ENCODE peak calls at places on chromosomes 2 and 18, in five cellular contexts. Z is H1, F is SK-N-SH, O is K562, X is HepG2. C is an unnamed sample.

GRCh38 chr18:25805939-25806338 is 284.5 kb downstream of the SS18 start:
- DNase-seq in Z (no peak), F (no peak), O (no peak), X (no peak), C (no peak)

GRCh38 chr2:63827749-63828148 is 13.9 kb upstream of the UGP2 start:
- DNase-seq in Z (no peak), F (no peak), O (peak), X (peak), C (no peak)

GRCh38 chr2:158512323-158512722 is 55.6 kb downstream of the PKP4 start:
- DNase-seq in Z (no peak), F (no peak), O (no peak), X (no peak), C (no peak)

GRCh38 chr2:16025211-16025875 is 85.0 kb downstream of the MYCN start:
- DNase-seq in Z (no peak), F (no peak), O (no peak), X (no peak), C (no peak)

GRCh38 chr2:177467646-177468045 is 75.1 kb downstream of the AGPS start:
- DNase-seq in Z (no peak), F (no peak), O (no peak), X (no peak), C (no peak)

GRCh38 chr18:58562146-58562998 is 66.5 kb downstream of the ALPK2 start:
- DNase-seq in Z (no peak), F (no peak), O (no peak), X (no peak), C (no peak)

GRCh38 chr2:238287702-238288649 is at the start of gene PER2:
- DNase-seq in Z (no peak), F (peak), O (peak), X (peak), C (no peak)

GRCh38 chr2:64454316-64455030 is 511 bp downstream of the LGALSL start:
- DNase-seq in Z (no peak), F (peak), O (peak), X (no peak), C (no peak)

GRCh38 chr2:234708717-234709116 is 211.8 kb upstream of the ARL4C start:
- DNase-seq in Z (no peak), F (no peak), O (no peak), X (peak), C (no peak)

GRCh38 chr2:108944601-108945241 is 44.3 kb downstream of the EDAR start:
- DNase-seq in Z (no peak), F (no peak), O (peak), X (peak), C (no peak)

GRCh38 chr2:214542866-214543265 is 132.0 kb downstream of the VWC2L start:
- DNase-seq in Z (no peak), F (no peak), O (no peak), X (no peak), C (no peak)

GRCh38 chr2:106561356-106561755 is 74.2 kb downstream of the CD8B2 start:
- DNase-seq in Z (no peak), F (no peak), O (no peak), X (no peak), C (no peak)

GRCh38 chr2:16508061-16508851 is 157.4 kb downstream of the CYRIA start:
- DNase-seq in Z (peak), F (peak), O (peak), X (peak), C (no peak)

GRCh38 chr2:217929757-217930707 is 72.8 kb downstream of the TNS1 start:
- DNase-seq in Z (no peak), F (no peak), O (no peak), X (peak), C (no peak)

GRCh38 chr2:196293751-196294486 is 122.5 kb upstream of the STK17B start:
- DNase-seq in Z (no peak), F (no peak), O (no peak), X (no peak), C (no peak)

DNA sequence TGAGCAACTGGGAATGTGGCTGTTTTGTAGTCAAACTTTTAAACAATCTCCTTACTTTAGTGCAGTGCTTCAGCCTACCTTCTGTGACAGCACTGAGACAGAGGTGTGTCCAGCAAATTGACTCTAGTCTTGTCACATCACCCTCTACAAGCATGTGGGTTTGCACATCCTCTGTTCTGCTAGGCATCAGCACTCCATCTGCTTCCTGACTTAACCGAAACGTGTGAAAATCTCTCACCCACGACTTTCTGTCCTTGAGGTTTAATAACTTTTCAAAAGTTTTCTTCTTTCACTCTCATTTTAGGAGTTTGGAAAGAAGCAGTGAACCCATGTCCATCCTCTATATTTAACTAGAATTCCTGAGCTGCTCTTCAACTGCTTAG is 42.6 kb downstream of the TTR start:
- DNase-seq in Z (no peak), F (no peak), O (no peak), X (no peak), C (peak)
- TF ChIP-seq USF2 in Z (no peak), F (no peak), O (no peak), X (no peak), C (no peak)

DNA sequence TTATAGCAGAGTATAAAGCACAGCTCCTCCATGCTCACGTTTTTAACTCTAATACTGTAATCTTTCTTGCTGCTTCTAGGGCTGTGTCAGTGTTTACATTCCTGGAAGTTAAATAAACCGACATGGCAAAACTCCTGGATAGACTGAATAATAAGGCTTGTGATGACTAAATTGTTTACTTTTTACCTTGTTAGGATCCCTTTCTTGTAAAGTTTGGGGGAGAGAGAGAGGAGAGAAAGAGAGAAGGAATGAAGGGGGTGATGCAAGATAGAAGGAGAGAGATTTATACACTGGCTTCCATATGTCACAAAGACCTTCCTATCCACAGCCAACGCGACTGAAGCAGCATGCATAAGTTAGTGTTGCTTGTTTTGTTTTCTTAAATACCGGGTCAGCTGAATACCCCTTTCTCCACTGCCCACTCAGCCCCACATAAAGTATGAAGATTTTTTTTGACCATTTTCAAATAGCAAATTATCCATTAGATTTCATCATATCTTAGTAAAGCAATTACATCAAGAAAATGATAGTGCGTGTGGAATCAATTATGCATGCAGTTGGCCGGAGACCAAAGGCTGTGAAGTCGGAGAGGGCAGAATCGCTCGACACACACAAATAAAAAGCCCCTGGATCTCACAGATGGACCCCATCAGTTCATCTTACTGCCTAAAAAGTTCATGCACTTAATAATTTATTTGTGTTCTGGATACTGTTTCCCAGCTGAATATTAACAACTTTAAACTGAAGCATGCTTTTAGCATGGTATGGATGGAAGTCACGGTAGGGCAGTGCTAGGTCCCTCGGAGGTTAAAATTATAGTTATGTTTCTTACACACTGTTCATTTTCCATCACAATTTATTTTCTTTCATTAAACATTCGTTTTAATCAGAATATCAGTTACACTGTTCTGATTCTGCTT is 20.1 kb downstream of the BCL11A start:
- DNase-seq in Z (no peak), F (peak), O (no peak), X (peak), C (no peak)
- TF ChIP-seq GABPA in Z (no peak), F (no peak), O (no peak), X (no peak), C (no peak)

GRCh38 chr2:111946294-111947114 is 48.1 kb downstream of the MERTK start:
- DNase-seq in Z (no peak), F (no peak), O (no peak), X (peak), C (no peak)
- TF ChIP-seq USF2 in Z (no peak), F (no peak), O (no peak), X (no peak), C (no peak)

GRCh38 chr2:30675758-30676157 is 131.5 kb downstream of the CAPN13 start:
- DNase-seq in Z (no peak), F (no peak), O (peak), X (no peak), C (no peak)
- TF ChIP-seq GABPA in Z (no peak), F (no peak), O (no peak), X (no peak), C (no peak)

GRCh38 chr2:159571540-159572260 is 44.6 kb downstream of the BAZ2B start:
- DNase-seq in Z (no peak), F (no peak), O (no peak), X (no peak), C (no peak)
- TF ChIP-seq USF2 in Z (no peak), F (no peak), O (no peak), X (no peak), C (no peak)

DNA sequence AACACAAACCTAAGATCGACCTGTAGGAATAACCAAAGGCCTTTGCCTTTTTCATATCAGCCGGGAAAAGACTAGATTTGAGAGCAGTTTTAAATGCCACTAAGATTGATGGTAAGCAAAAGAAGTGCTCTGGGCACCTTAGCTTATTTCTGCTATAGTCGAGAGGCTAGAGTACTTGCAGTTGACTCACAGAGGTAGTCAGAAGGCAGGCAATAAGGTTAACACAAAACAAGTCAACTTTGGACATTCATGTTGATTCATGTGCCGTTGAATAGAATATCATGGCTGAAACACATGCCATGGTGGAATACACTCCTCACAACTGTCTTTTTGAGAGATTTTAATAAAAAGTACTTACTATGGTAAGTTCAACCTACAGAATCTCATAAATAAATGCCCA is 507.6 kb downstream of the ZEB2 start:
- DNase-seq in Z (no peak), F (no peak), O (no peak), X (no peak), C (no peak)
- TF ChIP-seq GABPA in Z (no peak), F (no peak), O (no peak), X (no peak), C (no peak)

GRCh38 chr18:3675446-3675845 is 225.5 kb downstream of the TGIF1 start:
- DNase-seq in Z (no peak), F (no peak), O (no peak), X (peak), C (no peak)

GRCh38 chr18:3671181-3671580 is 221.2 kb downstream of the TGIF1 start:
- DNase-seq in Z (no peak), F (no peak), O (no peak), X (no peak), C (no peak)

GRCh38 chr18:3679254-3679653 is 229.3 kb downstream of the TGIF1 start:
- DNase-seq in Z (no peak), F (no peak), O (no peak), X (no peak), C (no peak)

GRCh38 chr18:3675994-3676393 is 226.0 kb downstream of the TGIF1 start:
- DNase-seq in Z (no peak), F (no peak), O (peak), X (no peak), C (no peak)
- TF ChIP-seq USF2 in Z (no peak), F (no peak), O (no peak), X (no peak), C (no peak)

GRCh38 chr18:66655407-66655806 is 51.5 kb upstream of the CDH19 start:
- DNase-seq in Z (no peak), F (no peak), O (no peak), X (no peak), C (no peak)
- TF ChIP-seq GABPA in Z (no peak), F (no peak), O (no peak), X (no peak), C (no peak)

GRCh38 chr2:129859141-129859540 is 120.3 kb upstream of the RAB6C start:
- DNase-seq in Z (no peak), F (peak), O (no peak), X (no peak), C (no peak)

GRCh38 chr2:129862668-129863067 is 116.8 kb upstream of the RAB6C start:
- DNase-seq in Z (no peak), F (no peak), O (no peak), X (no peak), C (no peak)

GRCh38 chr2:129860088-129860487 is 119.4 kb upstream of the RAB6C start:
- DNase-seq in Z (no peak), F (peak), O (no peak), X (no peak), C (no peak)

GRCh38 chr2:129861666-129862288 is 117.7 kb upstream of the RAB6C start:
- DNase-seq in Z (no peak), F (no peak), O (no peak), X (no peak), C (no peak)

DNA sequence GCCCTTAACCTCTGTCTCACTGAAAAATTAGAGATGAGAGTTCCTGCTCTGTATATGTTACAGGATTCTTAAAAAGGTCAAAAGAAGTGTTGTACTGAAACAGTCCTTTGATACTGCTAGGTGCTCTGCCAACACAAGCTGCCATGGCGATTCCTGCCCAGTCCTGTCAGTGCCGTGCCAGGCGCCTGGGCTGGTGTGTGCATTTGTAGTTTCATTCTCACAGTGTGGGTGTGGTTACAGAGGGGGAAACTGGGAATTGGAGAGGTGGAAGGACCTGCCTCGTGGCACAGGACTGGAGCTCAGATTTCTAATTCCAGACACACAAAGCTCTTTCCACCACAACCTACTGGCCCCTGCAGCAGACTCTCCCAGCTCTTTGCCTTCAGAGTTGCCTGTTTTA is 122.3 kb upstream of the RAB6C start:
- DNase-seq in Z (no peak), F (no peak), O (no peak), X (no peak), C (no peak)
- TF ChIP-seq USF2 in Z (no peak), F (no peak), O (no peak), X (no peak), C (no peak)

GRCh38 chr18:78518805-78519204 is 460.8 kb upstream of the SALL3 start:
- DNase-seq in Z (no peak), F (no peak), O (no peak), X (no peak), C (no peak)
- TF ChIP-seq GABPA in Z (no peak), F (no peak), O (no peak), X (no peak), C (no peak)

C was measured in GM12878.